ENCODE peak calls at places on chromosome 12, in ten cellular contexts. Z is left ventricle myocardium superior; L is iPS-NIHi11; H is mesothelial cell of epicardium; K is iris pigment epithelial cell; X is NCI-H1092 treated with DMSO at 0.1 percent for 48 hours; T is HEK293T; G is activated CD4-positive, alpha-beta T cell treated with anti-CD3 and anti-CD28 coated beads, Interleukin-2, amount 50 U/mL, for 4 hours; M is NCI-H345; V is stimulated activated naive CD8-positive, alpha-beta T cell treated with anti-CD3 and anti-CD28 coated beads, Interleukin-15, Interleukin-2, amounts not matched to agents 100 U/mL and 50 U/mL, for 24 hours. W is an unnamed sample.

GRCh38 chr12:63223128-63223527 is 72.1 kb upstream of the AVPR1A start:
- DNase-seq in T (no peak), V (no peak), X (no peak), G (no peak), K (no peak), L (no peak), M (no peak), H (no peak), Z (no peak), W (no peak)

GRCh38 chr12:24411948-24412347 is 462.5 kb upstream of the SOX5 start:
- DNase-seq in H (no peak), G (no peak), M (no peak), L (no peak), T (no peak), K (no peak), Z (no peak), X (no peak), V (no peak), W (no peak)

GRCh38 chr12:106801167-106801708 is 26.8 kb downstream of the RIC8B start:
- DNase-seq in T (no peak), X (no peak), G (no peak), Z (no peak), M (no peak), H (no peak), V (no peak), K (no peak), L (no peak), W (no peak)

GRCh38 chr12:546920-547845 is 87.4 kb downstream of the B4GALNT3 start:
- DNase-seq in M (peak; percentile 56), V (peak; percentile 82), L (peak; percentile 94), Z (peak; percentile 81), K (peak; percentile 24), X (peak; percentile 53), T (peak; percentile 93), H (peak; percentile 64), G (peak; percentile 58), W (peak; percentile 83)

GRCh38 chr12:5099136-5099535 is 55.5 kb downstream of the KCNA5 start:
- DNase-seq in H (no peak), L (no peak), M (no peak), T (no peak), Z (no peak), G (no peak), V (no peak), K (no peak), X (no peak), W (no peak)

GRCh38 chr12:89345830-89346740 is 6.2 kb downstream of the DUSP6 start:
- DNase-seq in L (peak; percentile 58), Z (peak; percentile 56), H (no peak), G (no peak), M (peak; percentile 60), T (no peak), K (peak; percentile 86), X (peak; percentile 93), V (peak; percentile 40), W (no peak)

GRCh38 chr12:76455582-76456345 is 103.8 kb downstream of the OSBPL8 start:
- DNase-seq in Z (no peak), T (peak; percentile 42), M (peak; percentile 35), V (no peak), L (peak; percentile 49), H (no peak), G (no peak), X (peak; percentile 21), K (peak; percentile 93), W (peak; percentile 26)

GRCh38 chr12:121495746-121496145 is 85.1 kb downstream of the KDM2B start:
- DNase-seq in G (no peak), H (no peak), M (no peak), T (no peak), L (no peak), Z (no peak), X (no peak), K (no peak), V (no peak), W (no peak)

GRCh38 chr12:131274061-131274460 is 320.4 kb downstream of the ADGRD1 start:
- DNase-seq in X (no peak), H (no peak), K (no peak), V (no peak), G (no peak), Z (peak; percentile 15), T (no peak), M (no peak), L (no peak), W (no peak)